ENCODE peak calls at places on chromosomes 12 and 14, in eight cellular contexts. U, W, E, P, Q, N, X and H are unnamed samples.

GRCh38 chr12:106246891-106247730 is 709 bp downstream of the CKAP4 start:
- ATAC-seq in U (peak), W (peak), E (peak), P (peak), Q (peak), N (peak), X (peak), H (peak)

GRCh38 chr12:54000105-54000773 is at the start of gene HOXC9:
- ATAC-seq in U (peak), W (peak), E (no peak), P (peak), Q (peak), N (no peak), X (no peak), H (no peak)

GRCh38 chr12:4908694-4909396 is 860 bp upstream of the KCNA1 start:
- ATAC-seq in U (no peak), W (no peak), E (no peak), P (no peak), Q (peak), N (peak), X (peak), H (no peak)

GRCh38 chr14:102158797-102159196 is 19.1 kb downstream of the WDR20 start:
- ATAC-seq in U (no peak), W (no peak), E (no peak), P (no peak), Q (no peak), N (no peak), X (no peak), H (no peak)

GRCh38 chr12:127260531-127260930 is 1006.4 kb upstream of the TMEM132C start:
- ATAC-seq in U (no peak), W (no peak), E (no peak), P (no peak), Q (no peak), N (no peak), X (no peak), H (no peak)

GRCh38 chr12:47652491-47653234 is 53.2 kb downstream of the RPAP3 start:
- ATAC-seq in U (peak), W (peak), E (peak), P (peak), Q (no peak), N (peak), X (peak), H (no peak)

GRCh38 chr12:11794751-11795150 is 145.3 kb downstream of the ETV6 start:
- ATAC-seq in U (no peak), W (no peak), E (no peak), P (no peak), Q (no peak), N (no peak), X (no peak), H (no peak)

GRCh38 chr14:104116544-104117340 is 21.6 kb upstream of the KIF26A start:
- ATAC-seq in U (no peak), W (no peak), E (peak), P (no peak), Q (peak), N (peak), X (no peak), H (no peak)

GRCh38 chr12:109130755-109131521 is 14.6 kb downstream of the ACACB start:
- ATAC-seq in U (peak), W (no peak), E (peak), P (peak), Q (peak), N (peak), X (no peak), H (peak)

GRCh38 chr14:94042433-94043091 is 16.4 kb downstream of the OTUB2 start:
- ATAC-seq in U (peak), W (no peak), E (peak), P (peak), Q (no peak), N (peak), X (no peak), H (no peak)

GRCh38 chr12:46831335-46832083 is 5.7 kb upstream of the SLC38A4 start:
- ATAC-seq in U (peak), W (no peak), E (peak), P (peak), Q (no peak), N (peak), X (no peak), H (no peak)

GRCh38 chr12:114710151-114710550 is 26.2 kb upstream of the TBX3 start:
- ATAC-seq in U (peak), W (no peak), E (no peak), P (no peak), Q (no peak), N (no peak), X (peak), H (no peak)

GRCh38 chr12:2691340-2692111 is 103.2 kb upstream of the FKBP4 start:
- ATAC-seq in U (no peak), W (peak), E (peak), P (peak), Q (peak), N (no peak), X (peak), H (peak)
- TF ChIP-seq POLR2A in U (no peak), W (no peak), E (no peak), P (no peak), Q (no peak), N (no peak), X (peak), H (no peak)

DNA sequence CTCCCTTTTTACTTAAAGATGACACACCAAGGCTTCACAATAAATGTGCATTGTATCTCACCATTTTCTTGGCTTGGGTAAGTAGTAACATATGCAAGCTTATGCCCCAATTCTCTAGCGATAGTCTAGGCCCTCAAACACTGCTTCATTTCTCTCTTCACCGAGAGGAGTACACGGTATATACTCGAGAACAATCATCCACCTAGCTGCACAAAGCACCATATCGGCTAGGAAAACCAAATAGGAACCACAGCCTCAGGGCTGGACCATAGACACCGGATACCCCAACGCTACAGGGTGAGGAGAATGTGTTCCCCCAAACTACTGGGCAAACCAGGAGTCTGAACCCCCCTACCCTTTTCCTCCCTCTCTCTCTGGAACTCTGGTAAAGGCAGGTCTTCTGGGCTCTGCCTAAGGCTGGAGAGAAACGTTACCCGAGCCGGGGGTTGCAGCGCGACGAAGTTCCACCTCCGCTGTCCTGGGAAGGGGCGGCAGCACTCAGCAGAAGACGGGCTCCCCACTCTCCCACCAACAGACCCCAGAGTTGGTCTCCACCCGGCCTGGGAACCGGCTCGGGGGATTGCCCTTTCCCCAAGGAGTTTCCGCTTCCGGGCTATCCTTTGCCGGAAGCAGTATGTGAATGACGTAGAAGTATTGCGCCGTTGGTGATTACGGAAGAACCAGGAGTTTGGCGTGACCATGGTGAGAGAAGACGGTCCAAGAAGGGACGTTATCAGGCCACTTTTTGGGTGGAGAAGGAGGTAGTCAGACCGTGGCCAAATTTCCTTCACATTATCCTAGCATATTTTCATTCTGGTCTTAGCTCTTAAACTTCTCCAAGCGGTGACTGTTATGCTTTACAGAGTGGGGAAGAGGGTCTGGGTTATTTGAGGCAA is at the start of the genes AREL1 and FCF1:
- ATAC-seq in U (peak), W (peak), E (peak), P (peak), Q (peak), N (peak), X (peak), H (peak)
- TF ChIP-seq POLR2A in U (peak), W (peak), E (peak), P (peak), Q (no peak), N (peak), X (peak), H (peak)

DNA sequence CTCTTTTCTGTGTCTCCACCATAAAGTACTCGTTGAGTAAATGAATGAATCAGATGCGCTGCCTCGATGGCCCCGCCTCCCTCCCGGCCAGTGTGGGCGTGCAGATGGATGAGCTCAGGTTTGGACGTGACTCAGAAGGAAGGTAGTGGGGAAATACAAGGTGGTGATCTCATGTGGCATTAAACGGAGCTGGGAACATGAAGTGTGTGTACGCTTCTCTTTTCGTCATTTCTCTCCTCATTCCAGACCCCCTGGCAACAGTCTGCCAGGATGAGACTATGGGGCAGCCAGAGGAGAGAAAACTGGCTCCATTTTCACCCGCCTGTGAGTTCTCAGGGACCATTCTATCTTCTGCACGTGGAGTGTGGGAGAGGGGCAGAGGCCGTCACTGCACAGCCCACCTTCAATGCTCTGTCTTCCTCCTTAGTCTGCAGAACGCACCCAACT is 91.6 kb downstream of the TSPAN9 start:
- ATAC-seq in U (peak), W (no peak), E (no peak), P (peak), Q (peak), N (peak), X (peak), H (peak)
- TF ChIP-seq POLR2A in U (peak), W (no peak), E (no peak), P (no peak), Q (no peak), N (no peak), X (no peak), H (no peak)

GRCh38 chr12:7190268-7191055 is 976 bp downstream of the PEX5 start:
- ATAC-seq in U (peak), W (peak), E (peak), P (peak), Q (peak), N (no peak), X (peak), H (peak)

GRCh38 chr12:7188557-7189397 is 709 bp upstream of the PEX5 start:
- ATAC-seq in U (peak), W (peak), E (peak), P (peak), Q (peak), N (peak), X (peak), H (peak)

GRCh38 chr12:7189398-7190267 is at the start of gene PEX5:
- ATAC-seq in U (peak), W (peak), E (peak), P (peak), Q (peak), N (peak), X (peak), H (peak)
- TF ChIP-seq POLR2A in U (no peak), W (no peak), E (no peak), P (peak), Q (no peak), N (no peak), X (no peak), H (no peak)

GRCh38 chr12:14884458-14884878 is 1.2 kb downstream of the MGP start:
- ATAC-seq in U (peak), W (no peak), E (peak), P (no peak), Q (no peak), N (peak), X (peak), H (peak)
- TF ChIP-seq POLR2A in U (no peak), W (no peak), E (no peak), P (no peak), Q (no peak), N (no peak), X (no peak), H (peak)

GRCh38 chr12:56190695-56191155 is 1.4 kb upstream of the SMARCC2 start:
- ATAC-seq in U (no peak), W (no peak), E (no peak), P (no peak), Q (no peak), N (no peak), X (no peak), H (no peak)

GRCh38 chr12:56188786-56189335 is 422 bp downstream of the SMARCC2 start:
- ATAC-seq in U (peak), W (peak), E (peak), P (peak), Q (peak), N (peak), X (peak), H (no peak)

GRCh38 chr12:56189918-56190694 is 823 bp upstream of the SMARCC2 start:
- ATAC-seq in U (peak), W (peak), E (peak), P (peak), Q (peak), N (peak), X (peak), H (peak)

GRCh38 chr12:56188116-56188785 is 1.0 kb downstream of the SMARCC2 start:
- ATAC-seq in U (no peak), W (no peak), E (no peak), P (no peak), Q (no peak), N (no peak), X (no peak), H (no peak)

DNA sequence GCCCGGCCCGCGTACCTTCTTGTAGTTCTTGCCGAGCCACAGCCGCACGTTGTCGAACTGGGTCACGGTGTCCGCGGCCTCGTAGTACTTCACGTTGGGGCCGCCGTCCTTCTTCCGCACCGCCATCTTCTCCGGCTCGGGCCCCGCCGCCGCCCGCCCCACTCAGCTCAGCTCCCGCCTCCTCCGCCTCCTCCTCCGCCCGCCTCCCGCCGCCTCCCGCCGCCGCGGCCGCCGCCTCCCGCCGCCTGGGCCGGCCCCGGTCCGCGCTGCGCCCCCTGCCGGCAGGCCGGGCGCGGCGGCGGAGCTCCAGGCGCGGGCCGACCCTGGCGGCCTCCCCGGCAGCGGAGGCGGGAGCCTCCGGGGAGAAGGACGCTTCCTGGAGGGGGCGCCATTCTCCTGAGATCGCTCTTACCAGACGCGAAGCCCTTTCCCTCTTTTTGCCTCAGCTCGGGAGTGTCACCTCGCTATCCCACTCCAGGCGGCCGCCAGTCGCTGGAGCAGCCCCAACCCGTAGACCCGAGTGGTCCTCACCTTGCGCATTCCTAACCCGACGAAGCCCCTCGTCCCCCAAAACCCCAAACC is at the start of gene SMARCC2:
- ATAC-seq in U (peak), W (peak), E (peak), P (peak), Q (peak), N (peak), X (peak), H (peak)
- TF ChIP-seq POLR2A in U (no peak), W (peak), E (peak), P (peak), Q (no peak), N (no peak), X (peak), H (peak)

GRCh38 chr12:6324936-6325750 is 14.7 kb downstream of the PLEKHG6 start:
- ATAC-seq in U (no peak), W (no peak), E (no peak), P (no peak), Q (no peak), N (no peak), X (no peak), H (no peak)
- TF ChIP-seq POLR2A in U (no peak), W (peak), E (no peak), P (no peak), Q (no peak), N (no peak), X (no peak), H (no peak)

DNA sequence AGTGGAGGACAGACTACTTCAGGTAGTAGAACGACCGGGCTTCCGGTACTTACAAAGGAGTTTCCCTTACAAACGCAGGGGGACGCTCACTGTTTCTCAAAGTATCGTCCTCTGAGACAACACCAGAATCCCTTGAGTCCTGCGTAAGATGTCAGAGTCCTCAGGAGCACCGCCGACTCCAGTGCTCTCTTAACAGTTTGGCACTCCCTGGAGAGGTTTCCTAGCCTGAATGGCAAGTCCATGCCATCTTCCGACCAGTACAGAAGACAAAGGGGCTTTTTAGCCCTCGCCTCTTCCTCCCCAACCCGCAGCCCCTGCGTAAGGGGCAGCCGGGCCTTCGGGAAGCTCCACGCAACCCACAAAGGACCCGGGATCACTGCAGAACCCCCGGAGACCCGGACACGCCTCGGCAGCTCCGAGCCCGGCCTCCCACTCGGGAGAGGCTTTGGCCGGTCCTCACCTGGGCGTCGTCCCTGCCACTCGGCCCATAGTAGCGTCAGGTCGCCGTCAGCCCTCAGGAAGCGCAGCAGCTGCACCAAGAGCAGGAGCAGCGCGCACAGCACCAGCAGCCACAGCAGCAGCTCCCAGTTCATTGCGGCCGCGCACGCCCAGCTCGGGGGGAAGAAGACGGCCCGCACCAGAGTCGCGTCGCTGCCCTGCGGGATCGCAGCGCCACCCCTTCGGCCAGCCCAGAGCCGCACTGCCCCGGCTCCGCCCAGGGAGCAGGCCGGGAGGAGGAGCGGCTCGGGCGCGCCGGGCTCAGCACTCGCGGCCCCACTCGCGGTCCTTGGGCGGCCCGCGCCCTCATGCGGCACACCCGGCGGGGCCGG is at the start of gene DHRS7:
- ATAC-seq in U (peak), W (peak), E (peak), P (peak), Q (peak), N (peak), X (peak), H (peak)
- TF ChIP-seq POLR2A in U (peak), W (peak), E (peak), P (peak), Q (peak), N (no peak), X (peak), H (peak)

GRCh38 chr12:116278667-116279066 is 1.2 kb upstream of the MED13L start:
- ATAC-seq in U (no peak), W (no peak), E (no peak), P (no peak), Q (no peak), N (no peak), X (no peak), H (no peak)

GRCh38 chr12:116278259-116278595 is 734 bp upstream of the MED13L start:
- ATAC-seq in U (no peak), W (no peak), E (no peak), P (no peak), Q (peak), N (no peak), X (no peak), H (no peak)

GRCh38 chr12:116284401-116284800 is 6.9 kb upstream of the MED13L start:
- ATAC-seq in U (no peak), W (no peak), E (no peak), P (no peak), Q (no peak), N (no peak), X (no peak), H (no peak)

GRCh38 chr12:116280590-116281290 is 3.2 kb upstream of the MED13L start:
- ATAC-seq in U (no peak), W (no peak), E (no peak), P (no peak), Q (no peak), N (no peak), X (no peak), H (no peak)

GRCh38 chr12:116282371-116283286 is 5.1 kb upstream of the MED13L start:
- ATAC-seq in U (no peak), W (peak), E (no peak), P (no peak), Q (no peak), N (no peak), X (peak), H (no peak)
- TF ChIP-seq POLR2A in U (no peak), W (no peak), E (no peak), P (no peak), Q (no peak), N (no peak), X (no peak), H (no peak)